ENCODE peak calls at places on chromosomes 13 and 19, in seven cellular contexts. H is left ventricle myocardium inferior, J is GM06990, Y is AG10803, F is A673, X is thoracic aorta, I is fibroblast of pulmonary artery. G is an unnamed sample.

GRCh38 chr13:41122838-41123237 is 9.8 kb downstream of the KBTBD6 start:
- DNase-seq in I (peak; percentile 11), J (no peak), H (no peak), X (no peak), Y (no peak), F (no peak), G (no peak)

GRCh38 chr13:111903143-111903542 is 163.8 kb upstream of the SOX1 start:
- DNase-seq in X (no peak), H (no peak), I (no peak), F (no peak), J (no peak), Y (no peak), G (no peak)

GRCh38 chr19:47820410-47820809 is 1.3 kb upstream of the CRX start:
- DNase-seq in Y (no peak), X (no peak), I (no peak), H (no peak), F (no peak), J (no peak), G (no peak)

GRCh38 chr13:44352671-44353070 is 21.0 kb upstream of the SERP2 start:
- DNase-seq in H (no peak), X (no peak), Y (no peak), I (no peak), F (no peak), J (no peak), G (no peak)

GRCh38 chr13:48542581-48543341 is 9.9 kb upstream of the RCBTB2 start:
- DNase-seq in X (no peak), H (peak; percentile 64), F (peak; percentile 18), I (peak; percentile 52), J (peak; percentile 18), Y (peak; percentile 20), G (no peak)

GRCh38 chr19:3343619-3344502 is 22.5 kb upstream of the NFIC start:
- DNase-seq in H (peak; percentile 83), Y (peak; percentile 94), I (peak; percentile 90), X (peak; percentile 85), J (no peak), F (peak; percentile 93), G (peak; percentile 54)

GRCh38 chr19:33290956-33291622 is 11.2 kb downstream of the CEBPA start:
- DNase-seq in Y (no peak), F (no peak), H (no peak), X (no peak), I (no peak), J (no peak), G (peak; percentile 20)

GRCh38 chr19:42220751-42221097 is 612 bp downstream of the ZNF526 start:
- DNase-seq in J (no peak), Y (no peak), H (no peak), X (no peak), I (no peak), F (no peak), G (no peak)

GRCh38 chr13:113050856-113051431 is 54.6 kb upstream of the F7 start:
- DNase-seq in H (no peak), F (no peak), I (no peak), J (no peak), X (no peak), Y (no peak), G (no peak)

GRCh38 chr19:51712461-51713081 is 11.2 kb downstream of the HAS1 start:
- DNase-seq in F (peak; percentile 68), X (no peak), J (no peak), Y (peak; percentile 42), H (no peak), I (peak; percentile 67), G (no peak)

GRCh38 chr19:30596813-30597399 is 224.7 kb downstream of the ZNF536 start:
- DNase-seq in Y (no peak), J (no peak), I (no peak), X (no peak), F (no peak), H (no peak), G (no peak)

GRCh38 chr19:30722236-30722635 is 350.1 kb downstream of the ZNF536 start:
- DNase-seq in Y (no peak), H (no peak), F (peak; percentile 34), X (no peak), J (no peak), I (no peak), G (no peak)

GRCh38 chr13:81487151-81487550 is 1146.2 kb upstream of the SPRY2 start:
- DNase-seq in F (peak; percentile 65), H (no peak), X (no peak), J (no peak), Y (no peak), I (peak; percentile 9), G (no peak)

GRCh38 chr19:55251296-55252081 is 7.3 kb downstream of the PPP6R1 start:
- DNase-seq in J (no peak), Y (no peak), F (no peak), H (no peak), X (no peak), I (peak; percentile 27), G (no peak)

DNA sequence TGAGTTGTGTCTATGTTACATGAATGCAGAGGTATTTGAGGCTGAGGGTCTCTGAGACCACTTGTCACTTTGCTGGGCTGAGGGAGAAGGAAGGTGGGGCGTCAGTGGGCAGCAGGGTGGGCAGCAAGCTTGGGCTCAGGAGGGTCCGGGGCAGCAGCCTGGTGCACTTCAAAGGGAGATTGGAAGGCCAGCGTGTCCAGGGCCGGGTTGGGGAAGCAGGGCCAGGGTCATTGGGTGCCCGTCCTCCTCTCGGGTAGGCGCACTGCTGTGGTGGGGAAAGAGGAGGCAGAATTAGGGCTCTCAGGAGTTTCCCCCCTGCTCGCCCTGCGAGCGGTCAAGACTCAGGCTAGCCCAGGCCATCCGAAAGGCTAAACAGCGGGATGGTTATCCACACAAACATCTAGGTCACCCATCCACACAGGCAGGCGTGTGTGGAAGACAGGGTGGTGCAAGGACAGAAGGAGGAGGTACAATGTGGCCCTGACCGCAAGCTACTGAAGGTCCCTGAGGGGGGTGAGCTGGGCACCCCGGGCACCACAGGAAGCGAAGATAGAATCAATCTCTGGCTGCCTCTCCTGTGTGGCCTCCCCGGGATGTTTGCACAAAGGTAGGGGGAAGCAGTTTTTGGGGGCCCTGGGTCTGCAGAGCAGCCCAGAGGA is 37.7 kb downstream of the MYO9B start:
- DNase-seq in H (no peak), I (no peak), F (no peak), Y (no peak), J (no peak), X (no peak), G (no peak)
- H3K4me3 ChIP-seq in H (no peak overlapping the region), I (no peak overlapping the region), F (no peak overlapping the region), Y (no peak overlapping the region), J (no peak overlapping the region), X (no peak overlapping the region), G (no peak overlapping the region)

GRCh38 chr19:58279042-58279924 is 528 bp downstream of the ZNF8 start:
- DNase-seq in X (peak; percentile 40), I (peak; percentile 72), Y (peak; percentile 42), J (no peak), F (peak; percentile 65), H (peak; percentile 84), G (no peak)

GRCh38 chr19:58279925-58280316 is 1.2 kb downstream of the ZNF8 start:
- DNase-seq in I (no peak), Y (no peak), H (no peak), F (no peak), J (no peak), X (no peak), G (peak; percentile 29)

GRCh38 chr19:58277197-58277596 is 1.6 kb upstream of the ZNF8 start:
- DNase-seq in J (no peak), X (no peak), Y (no peak), I (no peak), H (no peak), F (no peak), G (no peak)

GRCh38 chr19:58277748-58278147 is 1.0 kb upstream of the ZNF8 start:
- DNase-seq in H (no peak), J (no peak), Y (no peak), I (no peak), F (no peak), X (no peak), G (no peak)

DNA sequence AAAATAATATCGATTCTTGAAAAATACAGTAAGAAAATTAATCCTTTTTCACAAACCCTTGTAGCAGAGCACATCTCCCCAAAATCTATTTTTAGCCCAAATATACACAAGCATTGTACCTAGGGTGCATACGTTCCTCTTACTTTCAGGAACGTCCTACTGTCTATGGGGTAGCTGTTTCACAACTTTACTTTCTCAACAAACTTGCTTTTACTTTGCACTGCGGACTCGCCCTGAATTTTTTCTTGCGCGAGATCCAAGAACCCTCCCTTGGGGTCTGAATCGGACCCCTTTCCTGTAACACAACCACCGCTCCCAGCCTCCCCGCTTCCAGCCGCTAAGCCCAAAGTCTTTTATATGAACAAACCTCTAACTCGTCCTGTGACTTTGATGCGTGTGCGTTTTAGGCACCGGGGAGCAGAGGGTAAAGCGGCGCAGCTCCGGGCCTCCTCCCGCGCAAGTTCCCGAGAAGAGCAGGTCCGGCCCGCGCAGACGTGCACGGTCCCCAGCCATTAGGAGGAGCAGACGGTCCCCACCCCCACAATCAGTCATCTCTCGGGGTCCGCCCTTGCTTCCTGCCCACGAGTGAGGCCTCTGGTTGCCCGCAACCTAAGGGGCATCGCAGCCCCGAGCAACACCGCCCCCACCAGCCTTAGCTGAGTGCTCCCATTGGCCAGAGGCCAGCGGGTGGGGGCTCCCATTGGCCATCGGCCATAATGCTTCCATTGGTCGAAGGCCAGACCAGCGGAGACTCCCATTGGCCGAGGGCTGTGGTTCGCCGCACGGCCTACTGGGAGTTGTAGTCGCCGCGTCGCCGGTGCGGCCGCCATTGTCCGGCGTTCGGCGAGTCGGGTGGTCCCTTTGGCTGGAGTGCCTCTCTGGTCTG is at the start of gene ZNF8:
- DNase-seq in I (peak; percentile 99), J (peak; percentile 96), F (peak; percentile 99), Y (peak; percentile 96), H (peak; percentile 97), X (peak; percentile 89), G (peak; percentile 80)
- TF ChIP-seq CTCF in I (no peak), J (no peak), F (no peak), Y (peak; percentile 8), H (peak; percentile 21), X (no peak), G (no peak)

GRCh38 chr13:99214232-99214631 is 13.6 kb downstream of the UBAC2 start:
- DNase-seq in X (no peak), H (no peak), I (no peak), J (peak; percentile 33), F (no peak), Y (no peak), G (no peak)
- H3K4me3 ChIP-seq in X (no peak overlapping the region), H (no peak overlapping the region), I (no peak overlapping the region), J (no peak overlapping the region), F (no peak overlapping the region), Y (no peak overlapping the region), G (no peak overlapping the region)

GRCh38 chr19:10712041-10712440 is 5.8 kb upstream of the DNM2 start:
- DNase-seq in X (no peak), F (no peak), I (no peak), J (no peak), Y (no peak), H (no peak), G (no peak)
- TF ChIP-seq CTCF in X (no peak), F (no peak), I (no peak), J (no peak), Y (no peak), H (no peak), G (no peak)

GRCh38 chr19:7083076-7083956 is 13.8 kb downstream of the ZNF557 start:
- DNase-seq in F (no peak), J (no peak), I (peak; percentile 53), X (no peak), Y (peak; percentile 28), H (no peak), G (no peak)
- H3K4me3 ChIP-seq in F (no peak overlapping the region), J (no peak overlapping the region), I (no peak overlapping the region), X (peak overlapping the region; percentile 2), Y (no peak overlapping the region), H (no peak overlapping the region), G (no peak overlapping the region)

G was measured in epithelial cell of proximal tubule.